ENCODE peak calls at places on chromosomes 7 and 10, in five cellular contexts. One of them, this sample, is unnamed.

GRCh38 chr10:75398238-75398629 is 3.3 kb downstream of the ZNF503 start:
- DNase-seq in GM10248: no peak
- DNase-seq in glutamatergic neuron: no peak
- DNase-seq in adrenal gland: no peak
- DNase-seq in endothelial cell: no peak
- DNase-seq in this sample: no peak

GRCh38 chr7:106773228-106773627 is 91.9 kb upstream of the PIK3CG start:
- DNase-seq in endothelial cell: no peak
- DNase-seq in GM10248: no peak
- DNase-seq in adrenal gland: no peak
- DNase-seq in glutamatergic neuron: no peak
- DNase-seq in this sample: no peak

GRCh38 chr7:66099551-66100407 is 14.9 kb upstream of the CRCP start:
- DNase-seq in glutamatergic neuron: peak
- DNase-seq in endothelial cell: peak
- DNase-seq in GM10248: peak
- DNase-seq in adrenal gland: peak
- DNase-seq in this sample: no peak

GRCh38 chr10:92574545-92575377 is 868 bp upstream of the IDE start:
- DNase-seq in GM10248: peak
- DNase-seq in endothelial cell: no peak
- DNase-seq in glutamatergic neuron: no peak
- DNase-seq in adrenal gland: no peak
- DNase-seq in this sample: peak

GRCh38 chr7:38222481-38223096 is 44.5 kb downstream of the STARD3NL start:
- DNase-seq in adrenal gland: peak
- DNase-seq in endothelial cell: peak
- DNase-seq in glutamatergic neuron: no peak
- DNase-seq in GM10248: peak
- DNase-seq in this sample: peak

GRCh38 chr10:98285416-98285815 is 17.4 kb upstream of the LOXL4 start:
- DNase-seq in adrenal gland: no peak
- DNase-seq in GM10248: no peak
- DNase-seq in glutamatergic neuron: no peak
- DNase-seq in endothelial cell: no peak
- DNase-seq in this sample: no peak

GRCh38 chr10:15227611-15228372 is 59.3 kb upstream of the NMT2 start:
- DNase-seq in endothelial cell: no peak
- DNase-seq in glutamatergic neuron: no peak
- DNase-seq in adrenal gland: no peak
- DNase-seq in GM10248: no peak
- DNase-seq in this sample: no peak

GRCh38 chr10:43731486-43731885 is 82.8 kb upstream of the ZNF32 start:
- DNase-seq in GM10248: no peak
- DNase-seq in adrenal gland: no peak
- DNase-seq in endothelial cell: no peak
- DNase-seq in glutamatergic neuron: no peak
- DNase-seq in this sample: no peak

GRCh38 chr7:23712368-23713284 is 2.6 kb downstream of the STK31 start:
- DNase-seq in GM10248: peak
- DNase-seq in glutamatergic neuron: no peak
- DNase-seq in adrenal gland: no peak
- DNase-seq in endothelial cell: no peak
- DNase-seq in this sample: peak

GRCh38 chr10:103605359-103606156 is 112.1 kb downstream of the NEURL1 start:
- DNase-seq in endothelial cell: peak
- DNase-seq in adrenal gland: peak
- DNase-seq in glutamatergic neuron: no peak
- DNase-seq in GM10248: peak
- DNase-seq in this sample: peak

GRCh38 chr7:146002431-146003078 is 114.0 kb upstream of the CNTNAP2 start:
- DNase-seq in adrenal gland: no peak
- DNase-seq in GM10248: no peak
- DNase-seq in endothelial cell: no peak
- DNase-seq in glutamatergic neuron: no peak
- DNase-seq in this sample: no peak

GRCh38 chr7:107313355-107313754 is 144.6 kb downstream of the HBP1 start:
- DNase-seq in endothelial cell: no peak
- DNase-seq in glutamatergic neuron: no peak
- DNase-seq in GM10248: no peak
- DNase-seq in adrenal gland: no peak
- DNase-seq in this sample: no peak

GRCh38 chr10:59709472-59710125 is at the start of gene SLC16A9:
- DNase-seq in adrenal gland: peak
- DNase-seq in glutamatergic neuron: peak
- DNase-seq in endothelial cell: peak
- DNase-seq in GM10248: peak
- DNase-seq in this sample: peak
- TF ChIP-seq CTCF in adrenal gland: peak
- TF ChIP-seq CTCF in glutamatergic neuron: peak
- TF ChIP-seq CTCF in endothelial cell: no peak
- TF ChIP-seq CTCF in GM10248: peak
- TF ChIP-seq CTCF in this sample: peak

DNA sequence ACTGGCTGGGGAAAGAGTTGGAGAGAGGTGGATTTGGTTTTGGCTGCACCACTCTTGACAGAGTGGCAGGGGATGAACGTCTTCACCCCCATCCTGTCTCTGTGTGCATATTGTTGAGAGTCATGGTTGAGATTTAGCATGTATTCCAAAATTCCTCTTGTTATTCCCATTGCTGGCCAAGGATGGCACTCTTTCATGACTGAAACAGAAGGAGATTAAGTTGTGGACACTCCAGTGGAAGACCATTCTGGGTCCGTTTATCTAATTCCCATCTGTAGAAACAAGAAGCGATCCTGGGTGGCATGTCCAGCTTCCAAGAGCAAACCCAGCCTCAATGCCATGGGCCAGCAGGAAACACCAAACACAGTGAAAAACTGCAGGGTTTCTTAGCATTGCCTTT is 469.0 kb upstream of the IGFBP3 start:
- DNase-seq in adrenal gland: no peak
- DNase-seq in glutamatergic neuron: no peak
- DNase-seq in endothelial cell: no peak
- DNase-seq in GM10248: no peak
- DNase-seq in this sample: no peak
- TF ChIP-seq CTCF in adrenal gland: no peak
- TF ChIP-seq CTCF in glutamatergic neuron: no peak
- TF ChIP-seq CTCF in endothelial cell: no peak
- TF ChIP-seq CTCF in GM10248: no peak
- TF ChIP-seq CTCF in this sample: no peak

DNA sequence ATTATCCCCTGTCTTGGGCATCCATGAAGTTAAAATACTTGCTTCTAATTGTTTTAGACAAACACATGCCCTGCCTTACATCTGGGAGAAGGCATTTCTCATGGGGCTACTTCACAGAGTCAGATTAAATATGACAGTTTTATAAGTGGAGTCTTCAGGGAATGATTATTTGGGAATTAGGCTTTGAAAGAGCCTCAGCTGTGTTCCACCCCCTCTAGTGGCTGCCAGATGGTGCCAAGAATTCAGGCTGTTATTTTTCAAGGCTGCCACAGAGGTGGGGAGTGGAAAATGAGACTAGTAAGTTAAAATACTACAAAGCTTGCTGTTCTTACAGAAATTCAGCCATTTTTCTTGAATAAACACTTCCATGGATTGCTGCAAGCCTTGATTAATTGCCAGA is 45.8 kb upstream of the DNAH11 start:
- DNase-seq in adrenal gland: no peak
- DNase-seq in endothelial cell: peak
- DNase-seq in GM10248: no peak
- DNase-seq in glutamatergic neuron: no peak
- DNase-seq in this sample: no peak
- TF ChIP-seq CTCF in adrenal gland: no peak
- TF ChIP-seq CTCF in endothelial cell: peak
- TF ChIP-seq CTCF in GM10248: no peak
- TF ChIP-seq CTCF in glutamatergic neuron: no peak
- TF ChIP-seq CTCF in this sample: no peak

GRCh38 chr10:111323567-111323966 is 246.7 kb downstream of the ADRA2A start:
- DNase-seq in glutamatergic neuron: no peak
- DNase-seq in endothelial cell: no peak
- DNase-seq in adrenal gland: no peak
- DNase-seq in GM10248: no peak
- DNase-seq in this sample: no peak
- TF ChIP-seq CTCF in glutamatergic neuron: no peak
- TF ChIP-seq CTCF in endothelial cell: no peak
- TF ChIP-seq CTCF in adrenal gland: no peak
- TF ChIP-seq CTCF in GM10248: no peak
- TF ChIP-seq CTCF in this sample: no peak